ENCODE peak calls at places on chromosomes 16 and 17, in ten cellular contexts. B, O, V, Y, J, D, H, R, E and K are unnamed samples.

GRCh38 chr17:57871863-57872262 is 22.0 kb upstream of the MRPS23 start:
- DNase-seq in R (no peak), Y (no peak), V (no peak), H (no peak), E (no peak), B (no peak), D (no peak), O (no peak), J (no peak), K (no peak)

GRCh38 chr17:1764274-1764673 is 2.4 kb downstream of the SERPINF1 start:
- DNase-seq in O (no peak), Y (peak; percentile 97), D (peak; percentile 92), R (peak; percentile 90), E (peak; percentile 87), H (peak; percentile 74), V (peak; percentile 41), J (peak; percentile 75), B (no peak), K (peak; percentile 42)

GRCh38 chr16:74625500-74626350 is 18.8 kb upstream of the GLG1 start:
- DNase-seq in V (no peak), H (no peak), R (no peak), B (no peak), O (no peak), D (no peak), Y (no peak), J (no peak), E (no peak), K (no peak)

GRCh38 chr17:42759982-42760651 is 910 bp upstream of the RAMP2 start:
- DNase-seq in R (peak; percentile 54), B (peak; percentile 56), J (no peak), H (no peak), Y (no peak), O (no peak), D (no peak), V (no peak), E (no peak), K (peak; percentile 62)

GRCh38 chr16:48247311-48247710 is at the start of gene ABCC11:
- DNase-seq in Y (no peak), O (no peak), R (no peak), D (no peak), B (no peak), E (no peak), H (no peak), J (no peak), V (no peak), K (no peak)

GRCh38 chr17:56902350-56902749 is 11.5 kb downstream of the TRIM25 start:
- DNase-seq in O (no peak), V (no peak), D (peak; percentile 51), R (no peak), Y (peak; percentile 30), H (no peak), E (peak; percentile 34), B (no peak), J (no peak), K (no peak)

GRCh38 chr17:70119961-70120360 is 44.9 kb downstream of the KCNJ16 start:
- DNase-seq in E (no peak), Y (peak; percentile 3), B (no peak), H (no peak), R (no peak), J (no peak), O (no peak), D (peak; percentile 32), V (no peak), K (no peak)

GRCh38 chr17:2400474-2400866 is 390 bp downstream of the MNT start:
- DNase-seq in R (peak; percentile 95), B (peak; percentile 67), E (no peak), H (peak; percentile 48), O (peak; percentile 61), V (peak; percentile 59), D (peak; percentile 52), J (no peak), Y (peak; percentile 57), K (peak; percentile 70)

GRCh38 chr17:17403899-17404576 is 72.8 kb upstream of the MED9 start:
- DNase-seq in B (no peak), E (no peak), H (no peak), O (no peak), D (no peak), J (no peak), R (peak; percentile 93), Y (no peak), V (peak; percentile 30), K (no peak)

GRCh38 chr16:86662195-86662594 is 83.8 kb downstream of the FOXL1 start:
- DNase-seq in Y (no peak), R (no peak), V (no peak), J (no peak), B (no peak), D (no peak), E (peak; percentile 26), H (no peak), O (no peak), K (no peak)

GRCh38 chr17:52737071-52737470 is 578.6 kb upstream of the CA10 start:
- DNase-seq in V (no peak), O (no peak), E (no peak), D (no peak), B (no peak), Y (no peak), J (no peak), H (no peak), R (no peak), K (no peak)

GRCh38 chr17:34252138-34252889 is 2.8 kb upstream of the CCL2 start:
- DNase-seq in O (no peak), J (peak; percentile 86), Y (peak; percentile 97), V (no peak), R (peak; percentile 82), D (peak; percentile 94), B (peak; percentile 33), E (peak; percentile 95), H (peak; percentile 98), K (peak; percentile 57)

GRCh38 chr17:79607941-79608728 is 2.7 kb downstream of the RBFOX3 start:
- DNase-seq in Y (peak; percentile 38), D (peak; percentile 11), B (peak; percentile 64), R (no peak), J (no peak), E (no peak), O (peak; percentile 50), H (no peak), V (no peak), K (no peak)

GRCh38 chr17:1643293-1643998 is 2.1 kb downstream of the SCARF1 start:
- DNase-seq in Y (peak; percentile 23), H (no peak), V (peak; percentile 55), D (no peak), R (peak; percentile 92), E (no peak), O (no peak), J (no peak), B (peak; percentile 88), K (peak; percentile 71)

DNA sequence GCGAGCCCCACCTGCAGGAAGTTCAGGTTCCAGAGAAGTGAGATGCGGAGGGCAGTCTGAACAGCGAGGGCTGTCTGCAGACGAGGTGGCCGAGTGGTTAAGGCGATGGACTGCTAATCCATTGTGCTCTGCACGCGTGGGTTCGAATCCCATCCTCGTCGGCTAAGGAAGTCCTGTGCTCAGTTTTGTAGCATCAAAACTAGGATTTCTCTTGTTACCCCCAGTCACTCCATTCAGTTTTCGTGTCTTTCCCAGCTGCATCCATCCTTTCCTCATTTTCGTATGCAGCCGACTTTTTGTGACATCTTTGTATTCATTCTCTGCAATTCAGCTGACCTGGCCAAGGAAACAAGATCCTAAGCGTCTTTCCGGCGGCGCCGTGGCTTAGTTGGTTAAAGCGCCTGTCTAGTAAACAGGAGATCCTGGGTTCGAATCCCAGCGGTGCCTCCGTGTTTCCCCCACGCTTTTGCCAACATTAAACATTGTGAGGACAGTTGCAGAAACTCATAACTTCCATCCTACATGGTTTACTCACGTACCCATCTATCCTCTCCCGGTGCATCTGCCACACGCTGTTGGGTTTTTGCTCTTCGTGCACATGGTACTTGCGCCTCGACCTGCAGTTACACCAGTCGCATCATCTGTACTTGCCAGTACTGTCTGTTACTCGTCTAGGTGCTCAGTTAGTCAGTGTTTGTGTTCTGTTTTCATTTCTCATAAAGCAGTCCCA is 3.0 kb downstream of the BORCS6 start:
- DNase-seq in V (peak; percentile 83), J (peak; percentile 90), O (peak; percentile 99), E (peak; percentile 97), H (peak; percentile 91), Y (peak; percentile 96), R (peak; percentile 95), D (peak; percentile 98), B (peak; percentile 81), K (peak; percentile 97)
- TF ChIP-seq CTCF in V (no peak), J (peak; percentile 53), O (peak; percentile 53), E (peak; percentile 39), H (peak; percentile 51), Y (peak; percentile 34), R (peak; percentile 46), D (peak; percentile 36), B (peak; percentile 40), K (peak; percentile 26)

GRCh38 chr16:60755907-60756306 is 1280.3 kb downstream of the CDH8 start:
- DNase-seq in Y (no peak), H (no peak), O (no peak), R (no peak), V (no peak), J (no peak), B (no peak), D (no peak), E (no peak), K (no peak)
- TF ChIP-seq CTCF in Y (no peak), H (peak; percentile 44), O (no peak), R (no peak), V (no peak), J (no peak), B (peak; percentile 33), D (no peak), E (no peak), K (no peak)

GRCh38 chr16:30698139-30698815 is 694 bp upstream of the SRCAP start:
- DNase-seq in H (peak; percentile 99), V (peak; percentile 96), J (peak; percentile 95), B (peak; percentile 99), Y (peak; percentile 98), E (peak; percentile 87), D (peak; percentile 98), O (peak; percentile 98), R (peak; percentile 100), K (peak; percentile 99)
- TF ChIP-seq CTCF in H (no peak), V (no peak), J (no peak), B (peak; percentile 0), Y (no peak), E (no peak), D (no peak), O (no peak), R (peak; percentile 9), K (no peak)

GRCh38 chr16:8576141-8577004 is 13.9 kb downstream of the TMEM114 start:
- DNase-seq in H (no peak), V (no peak), D (no peak), B (no peak), E (no peak), O (no peak), Y (no peak), R (no peak), J (no peak), K (no peak)

GRCh38 chr16:8577678-8578304 is 12.5 kb downstream of the TMEM114 start:
- DNase-seq in O (no peak), J (no peak), D (no peak), B (no peak), H (no peak), Y (no peak), R (no peak), V (no peak), E (no peak), K (no peak)

GRCh38 chr16:8572063-8572918 is 18.0 kb downstream of the TMEM114 start:
- DNase-seq in H (no peak), V (no peak), D (no peak), Y (no peak), O (no peak), R (no peak), E (no peak), B (no peak), J (no peak), K (no peak)

GRCh38 chr16:8572919-8573724 is 17.2 kb downstream of the TMEM114 start:
- DNase-seq in O (no peak), D (peak; percentile 75), Y (peak; percentile 68), E (peak; percentile 37), B (no peak), V (no peak), H (no peak), J (no peak), R (no peak), K (peak; percentile 37)

GRCh38 chr16:8575399-8575798 is 14.9 kb downstream of the TMEM114 start:
- DNase-seq in B (no peak), O (no peak), J (no peak), H (no peak), D (no peak), Y (no peak), E (no peak), R (no peak), V (no peak), K (no peak)
- TF ChIP-seq CTCF in B (no peak), O (no peak), J (no peak), H (no peak), D (no peak), Y (no peak), E (no peak), R (no peak), V (no peak), K (no peak)